ENCODE peak calls at places on chromosomes 4 and X, in six cellular contexts. One of them, this sample, is unnamed.
A peak's percentile ranks its signal among the peaks of the same experiment; 100 is the strongest.

GRCh38 chr4:83112239-83112638 is 2.3 kb downstream of the PLAC8 start:
- DNase-seq in RWPE1: no peak
- DNase-seq in OCI-LY7: peak; percentile 88
- DNase-seq in activated T-cell treated with anti-CD3 and anti-CD28 coated beads for 1 hour: no peak
- DNase-seq in brain microvascular endothelial cell: no peak
- DNase-seq in naive thymus-derived CD4-positive, alpha-beta T cell: peak; percentile 58
- DNase-seq in this sample: no peak

GRCh38 chrX:120021927-120022326 is 55.6 kb downstream of the RHOXF2B start:
- DNase-seq in RWPE1: no peak
- DNase-seq in OCI-LY7: no peak
- DNase-seq in activated T-cell treated with anti-CD3 and anti-CD28 coated beads for 1 hour: no peak
- DNase-seq in brain microvascular endothelial cell: no peak
- DNase-seq in naive thymus-derived CD4-positive, alpha-beta T cell: no peak
- DNase-seq in this sample: no peak

GRCh38 chr4:176587920-176588319 is 204.8 kb downstream of the VEGFC start:
- DNase-seq in RWPE1: no peak
- DNase-seq in OCI-LY7: no peak
- DNase-seq in activated T-cell treated with anti-CD3 and anti-CD28 coated beads for 1 hour: no peak
- DNase-seq in brain microvascular endothelial cell: peak; percentile 56
- DNase-seq in naive thymus-derived CD4-positive, alpha-beta T cell: no peak
- DNase-seq in this sample: no peak

GRCh38 chrX:11996810-11997209 is 141.5 kb upstream of the FRMPD4 start:
- DNase-seq in RWPE1: no peak
- DNase-seq in OCI-LY7: no peak
- DNase-seq in activated T-cell treated with anti-CD3 and anti-CD28 coated beads for 1 hour: no peak
- DNase-seq in brain microvascular endothelial cell: no peak
- DNase-seq in naive thymus-derived CD4-positive, alpha-beta T cell: no peak
- DNase-seq in this sample: no peak

GRCh38 chr4:109873791-109874514 is 26.0 kb downstream of the LRIT3 start:
- DNase-seq in RWPE1: no peak
- DNase-seq in OCI-LY7: peak; percentile 8
- DNase-seq in activated T-cell treated with anti-CD3 and anti-CD28 coated beads for 1 hour: no peak
- DNase-seq in brain microvascular endothelial cell: no peak
- DNase-seq in naive thymus-derived CD4-positive, alpha-beta T cell: no peak
- DNase-seq in this sample: no peak

GRCh38 chr4:26235500-26235899 is 85.3 kb upstream of the RBPJ start:
- DNase-seq in RWPE1: peak; percentile 67
- DNase-seq in OCI-LY7: no peak
- DNase-seq in activated T-cell treated with anti-CD3 and anti-CD28 coated beads for 1 hour: no peak
- DNase-seq in brain microvascular endothelial cell: no peak
- DNase-seq in naive thymus-derived CD4-positive, alpha-beta T cell: no peak
- DNase-seq in this sample: no peak

GRCh38 chr4:94127707-94128328 is 79.8 kb upstream of the SMARCAD1 start:
- DNase-seq in RWPE1: peak; percentile 50
- DNase-seq in OCI-LY7: peak; percentile 40
- DNase-seq in activated T-cell treated with anti-CD3 and anti-CD28 coated beads for 1 hour: no peak
- DNase-seq in brain microvascular endothelial cell: no peak
- DNase-seq in naive thymus-derived CD4-positive, alpha-beta T cell: no peak
- DNase-seq in this sample: no peak

GRCh38 chr4:20684852-20685763 is 15.2 kb upstream of the PACRGL start:
- DNase-seq in RWPE1: peak; percentile 11
- DNase-seq in OCI-LY7: peak; percentile 48
- DNase-seq in activated T-cell treated with anti-CD3 and anti-CD28 coated beads for 1 hour: no peak
- DNase-seq in brain microvascular endothelial cell: no peak
- DNase-seq in naive thymus-derived CD4-positive, alpha-beta T cell: peak; percentile 7
- DNase-seq in this sample: no peak

GRCh38 chr4:2354127-2354526 is 64.3 kb downstream of the ZFYVE28 start:
- DNase-seq in RWPE1: no peak
- DNase-seq in OCI-LY7: peak; percentile 36
- DNase-seq in activated T-cell treated with anti-CD3 and anti-CD28 coated beads for 1 hour: peak; percentile 15
- DNase-seq in brain microvascular endothelial cell: no peak
- DNase-seq in naive thymus-derived CD4-positive, alpha-beta T cell: peak; percentile 44
- DNase-seq in this sample: no peak

GRCh38 chrX:23959781-23960180 is 52.0 kb downstream of the CXorf58 start:
- DNase-seq in RWPE1: no peak
- DNase-seq in OCI-LY7: no peak
- DNase-seq in activated T-cell treated with anti-CD3 and anti-CD28 coated beads for 1 hour: no peak
- DNase-seq in brain microvascular endothelial cell: no peak
- DNase-seq in naive thymus-derived CD4-positive, alpha-beta T cell: peak; percentile 72
- DNase-seq in this sample: no peak

GRCh38 chr4:177489847-177490246 is 47.6 kb upstream of the AGA start:
- DNase-seq in RWPE1: no peak
- DNase-seq in OCI-LY7: no peak
- DNase-seq in activated T-cell treated with anti-CD3 and anti-CD28 coated beads for 1 hour: no peak
- DNase-seq in brain microvascular endothelial cell: peak; percentile 28
- DNase-seq in naive thymus-derived CD4-positive, alpha-beta T cell: no peak
- DNase-seq in this sample: no peak

GRCh38 chr4:2263701-2264321 is 1.9 kb upstream of the MXD4 start:
- DNase-seq in RWPE1: no peak
- DNase-seq in OCI-LY7: peak; percentile 49
- DNase-seq in activated T-cell treated with anti-CD3 and anti-CD28 coated beads for 1 hour: no peak
- DNase-seq in brain microvascular endothelial cell: no peak
- DNase-seq in naive thymus-derived CD4-positive, alpha-beta T cell: no peak
- DNase-seq in this sample: no peak

GRCh38 chrX:15173411-15173810 is 96.5 kb downstream of the ASB9 start:
- DNase-seq in RWPE1: no peak
- DNase-seq in OCI-LY7: no peak
- DNase-seq in activated T-cell treated with anti-CD3 and anti-CD28 coated beads for 1 hour: no peak
- DNase-seq in brain microvascular endothelial cell: no peak
- DNase-seq in naive thymus-derived CD4-positive, alpha-beta T cell: no peak
- DNase-seq in this sample: no peak

GRCh38 chrX:1754077-1754476 is 139.2 kb downstream of the ASMT start:
- DNase-seq in RWPE1: no peak
- DNase-seq in OCI-LY7: no peak
- DNase-seq in activated T-cell treated with anti-CD3 and anti-CD28 coated beads for 1 hour: no peak
- DNase-seq in brain microvascular endothelial cell: peak; percentile 77
- DNase-seq in naive thymus-derived CD4-positive, alpha-beta T cell: no peak
- DNase-seq in this sample: no peak

GRCh38 chrX:63441717-63442116 is 90.6 kb upstream of the SPIN4 start:
- DNase-seq in RWPE1: no peak
- DNase-seq in OCI-LY7: no peak
- DNase-seq in activated T-cell treated with anti-CD3 and anti-CD28 coated beads for 1 hour: no peak
- DNase-seq in brain microvascular endothelial cell: no peak
- DNase-seq in naive thymus-derived CD4-positive, alpha-beta T cell: no peak
- DNase-seq in this sample: no peak

This sample was measured in SK-N-MC.